ENCODE peak calls at places on chromosomes 4 and X, in ten cellular contexts. J is mesenchymal stem cell, X is PC-3, L is IMR-90, C is neuronal stem cell, A is MM.1S, F is fibroblast of lung, R is K562, P is HCT116, H is endothelial cell of umbilical vein. Z is an unnamed sample.

GRCh38 chr4:22500831-22501714 is 14.8 kb downstream of the ADGRA3 start:
- DNase-seq in H (peak), C (no peak), P (peak), R (no peak), J (no peak), F (peak), A (no peak), X (peak), L (peak), Z (no peak)

GRCh38 chr4:73208376-73208775 is 50.2 kb downstream of the ANKRD17 start:
- DNase-seq in H (no peak), L (peak), J (peak), C (no peak), A (no peak), R (no peak), F (peak), P (no peak), X (peak), Z (no peak)

GRCh38 chr4:32031026-32031425 is 1310.9 kb downstream of the PCDH7 start:
- DNase-seq in L (no peak), X (peak), C (no peak), A (no peak), P (no peak), F (no peak), R (no peak), J (no peak), H (no peak), Z (no peak)

GRCh38 chrX:154750301-154751120 is at the start of gene GAB3:
- DNase-seq in P (no peak), H (peak), L (peak), F (no peak), J (peak), A (peak), R (no peak), X (peak), C (no peak), Z (peak)

GRCh38 chr4:15466596-15466995 is 3.1 kb upstream of the CC2D2A start:
- DNase-seq in H (no peak), P (no peak), A (no peak), R (no peak), F (no peak), J (no peak), L (no peak), X (no peak), C (no peak), Z (no peak)

GRCh38 chrX:118730500-118731247 is 3.3 kb downstream of the IL13RA1 start:
- DNase-seq in L (peak), F (peak), A (no peak), H (peak), P (no peak), J (peak), C (no peak), X (peak), R (no peak), Z (no peak)

GRCh38 chr4:74112399-74113090 is 13.6 kb upstream of the CXCL2 start:
- DNase-seq in A (no peak), C (no peak), R (no peak), J (peak), L (peak), X (peak), H (peak), F (peak), P (no peak), Z (no peak)

GRCh38 chrX:129760155-129760554 is 19.6 kb upstream of the SASH3 start:
- DNase-seq in P (no peak), J (no peak), C (no peak), R (no peak), A (no peak), F (no peak), X (no peak), H (no peak), L (no peak), Z (no peak)

GRCh38 chr4:145716200-145716599 is 36.3 kb downstream of the C4orf51 start:
- DNase-seq in J (no peak), A (no peak), H (no peak), C (no peak), P (no peak), R (no peak), X (peak), F (peak), L (peak), Z (no peak)

GRCh38 chrX:7448123-7448522 is 300.2 kb upstream of the PUDP start:
- DNase-seq in P (no peak), A (no peak), X (no peak), C (no peak), L (no peak), R (no peak), H (no peak), J (no peak), F (no peak), Z (no peak)
- H3K9ac ChIP-seq in P (no peak), A (no peak), X (no peak), C (no peak), L (no peak), R (no peak), H (no peak), J (no peak), F (no peak), Z (no peak)

DNA sequence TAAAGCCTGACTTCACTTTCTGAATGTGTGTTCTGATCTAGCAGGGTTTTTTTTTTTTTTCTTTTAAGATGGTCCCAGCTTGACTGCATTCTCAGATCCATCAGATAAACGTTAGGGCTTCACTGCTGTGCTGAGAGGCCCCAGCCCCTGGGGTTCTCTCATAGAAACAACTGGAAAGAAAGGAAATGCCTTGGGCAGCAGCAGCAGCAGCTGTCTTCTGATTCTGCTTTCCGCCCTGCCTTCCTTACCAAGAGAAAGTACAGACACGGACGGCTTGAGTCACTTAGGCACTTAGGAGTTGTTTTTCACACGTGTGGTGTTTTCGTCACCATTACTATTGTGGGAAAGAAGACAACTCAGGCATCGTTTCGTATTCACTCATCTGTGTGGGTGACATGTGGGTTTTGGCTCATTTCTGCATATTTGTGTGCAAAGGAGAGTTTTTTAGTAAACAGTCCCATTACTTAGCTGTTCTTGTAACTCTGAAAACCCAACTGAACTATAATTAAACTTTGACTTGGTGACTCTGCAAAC is 172.0 kb downstream of the PTTG2 start:
- DNase-seq in F (peak), C (no peak), H (peak), J (peak), P (no peak), L (peak), X (no peak), R (no peak), A (peak), Z (peak)
- H3K9ac ChIP-seq in F (no peak), C (no peak), H (peak), J (peak), P (no peak), L (no peak), X (no peak), R (no peak), A (peak), Z (no peak)

DNA sequence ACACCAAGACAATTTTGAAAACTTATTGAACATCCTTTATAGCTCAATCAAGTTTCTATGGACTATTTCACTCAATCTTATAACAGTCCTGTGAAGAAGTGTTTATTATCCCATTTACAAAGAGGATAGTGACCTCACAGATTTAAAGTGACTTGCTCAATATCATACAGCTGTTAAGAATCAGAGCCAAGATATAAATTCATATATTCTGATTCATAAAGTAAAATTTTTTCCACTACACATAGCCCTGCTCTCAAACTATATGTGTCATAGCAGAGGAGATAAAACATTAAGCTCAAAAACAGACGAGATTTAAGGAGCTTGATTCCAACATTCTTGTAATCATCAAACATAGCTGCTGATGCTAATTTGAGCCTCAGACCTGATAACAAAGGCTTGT is 226.8 kb downstream of the CAMK2D start:
- DNase-seq in J (no peak), P (no peak), A (no peak), C (no peak), H (no peak), R (no peak), X (no peak), L (peak), F (peak), Z (no peak)
- H3K9ac ChIP-seq in J (peak), P (no peak), A (no peak), C (no peak), H (no peak), R (no peak), X (no peak), L (no peak), F (no peak), Z (no peak)

GRCh38 chr4:118865091-118865708 is 23.5 kb upstream of the SYNPO2 start:
- DNase-seq in F (peak), R (no peak), A (peak), X (peak), C (peak), P (peak), H (peak), L (peak), J (peak), Z (peak)

GRCh38 chr4:118867311-118868067 is 21.2 kb upstream of the SYNPO2 start:
- DNase-seq in R (no peak), P (no peak), F (peak), H (no peak), L (peak), C (no peak), X (no peak), A (no peak), J (no peak), Z (no peak)

GRCh38 chr4:118872181-118872580 is 16.5 kb upstream of the SYNPO2 start:
- DNase-seq in P (no peak), R (no peak), F (peak), A (no peak), L (no peak), C (no peak), H (no peak), X (no peak), J (no peak), Z (no peak)

GRCh38 chr4:118869808-118870342 is 18.8 kb upstream of the SYNPO2 start:
- DNase-seq in L (peak), A (no peak), P (no peak), J (peak), H (peak), X (no peak), R (no peak), C (no peak), F (peak), Z (no peak)
- H3K9ac ChIP-seq in L (no peak), A (no peak), P (no peak), J (peak), H (no peak), X (no peak), R (no peak), C (no peak), F (no peak), Z (no peak)

GRCh38 chr4:188346171-188346809 is 207.0 kb downstream of the TRIML1 start:
- DNase-seq in P (no peak), X (no peak), R (no peak), H (no peak), L (no peak), F (no peak), A (no peak), J (no peak), C (no peak), Z (no peak)
- H3K9ac ChIP-seq in P (no peak), X (no peak), R (no peak), H (no peak), L (no peak), F (no peak), A (no peak), J (no peak), C (no peak), Z (no peak)

GRCh38 chr4:114361249-114361648 is 237.4 kb upstream of the UGT8 start:
- DNase-seq in J (peak), P (no peak), C (no peak), X (no peak), L (no peak), H (no peak), R (no peak), A (no peak), F (no peak), Z (no peak)
- H3K9ac ChIP-seq in J (no peak), P (no peak), C (no peak), X (no peak), L (peak), H (no peak), R (no peak), A (no peak), F (no peak), Z (no peak)

GRCh38 chr4:148441624-148441985 is 609 bp downstream of the NR3C2 start:
- DNase-seq in X (peak), R (no peak), A (no peak), J (peak), P (no peak), C (peak), H (no peak), L (no peak), F (no peak), Z (peak)
- H3K9ac ChIP-seq in X (peak), R (no peak), A (peak), J (peak), P (peak), C (no peak), H (peak), L (no peak), F (peak), Z (no peak)

GRCh38 chr4:184284336-184284690 is 66.6 kb upstream of the ENPP6 start:
- DNase-seq in R (no peak), P (no peak), A (peak), L (no peak), X (no peak), H (no peak), J (no peak), C (no peak), F (no peak), Z (no peak)

GRCh38 chr4:184286346-184286745 is 68.7 kb upstream of the ENPP6 start:
- DNase-seq in F (no peak), C (no peak), R (no peak), J (no peak), X (no peak), L (no peak), H (no peak), P (no peak), A (no peak), Z (no peak)

GRCh38 chr4:184283659-184284335 is 66.1 kb upstream of the ENPP6 start:
- DNase-seq in H (no peak), R (no peak), A (peak), J (no peak), C (no peak), L (no peak), X (no peak), F (no peak), P (no peak), Z (no peak)

GRCh38 chr4:184282895-184283654 is 65.4 kb upstream of the ENPP6 start:
- DNase-seq in C (no peak), X (no peak), L (no peak), J (no peak), F (no peak), P (no peak), H (no peak), R (no peak), A (peak), Z (no peak)

GRCh38 chr4:184284742-184285141 is 67.1 kb upstream of the ENPP6 start:
- DNase-seq in R (no peak), J (no peak), A (peak), H (no peak), C (no peak), F (no peak), X (no peak), P (no peak), L (no peak), Z (no peak)
- H3K9ac ChIP-seq in R (no peak), J (no peak), A (peak), H (no peak), C (no peak), F (no peak), X (no peak), P (no peak), L (no peak), Z (no peak)

Z was measured in neural progenitor cell.